ENCODE peak calls at places on chromosome 7, in nine cellular contexts. J, B, L, X, P, S, V, Q and Y are unnamed samples.

GRCh38 chr7:25619963-25620799 is 391.9 kb upstream of the NPVF start:
- DNase-seq in V (no peak), Q (no peak), P (no peak), S (peak; percentile 56), L (no peak), J (no peak), B (no peak), X (no peak), Y (no peak)

GRCh38 chr7:155190608-155191536 is 106.8 kb upstream of the INSIG1 start:
- DNase-seq in J (no peak), L (peak; percentile 36), X (peak; percentile 74), B (no peak), V (peak; percentile 28), P (peak; percentile 73), Q (no peak), S (peak; percentile 59), Y (peak; percentile 76)

GRCh38 chr7:112572669-112573301 is 92.0 kb downstream of the LSMEM1 start:
- DNase-seq in L (no peak), Q (no peak), B (no peak), S (no peak), X (no peak), V (no peak), P (no peak), J (no peak), Y (no peak)

GRCh38 chr7:91657386-91658120 is 222.9 kb downstream of the MTERF1 start:
- DNase-seq in P (no peak), B (no peak), L (peak; percentile 72), X (no peak), Q (peak; percentile 59), V (peak; percentile 3), S (no peak), J (peak; percentile 99), Y (no peak)

GRCh38 chr7:35849158-35849831 is 48.4 kb downstream of the SEPTIN7 start:
- DNase-seq in B (peak; percentile 20), X (no peak), Q (peak; percentile 21), V (no peak), J (peak; percentile 58), P (no peak), S (no peak), L (peak; percentile 66), Y (peak; percentile 26)

GRCh38 chr7:50837965-50838364 is 55.3 kb upstream of the GRB10 start:
- DNase-seq in J (peak; percentile 91), V (peak; percentile 83), S (no peak), B (peak; percentile 89), Q (peak; percentile 92), L (peak; percentile 96), X (no peak), P (no peak), Y (no peak)

GRCh38 chr7:149281508-149282330 is 19.7 kb downstream of the ZNF783 start:
- DNase-seq in B (no peak), J (no peak), X (no peak), P (no peak), S (no peak), V (no peak), Q (no peak), L (no peak), Y (no peak)

GRCh38 chr7:44195901-44196300 is 4.9 kb upstream of the YKT6 start:
- DNase-seq in P (no peak), B (peak; percentile 14), Q (no peak), V (no peak), J (no peak), X (no peak), S (no peak), L (no peak), Y (no peak)

GRCh38 chr7:88927-89921 is 103.1 kb upstream of the FAM20C start:
- DNase-seq in J (peak; percentile 98), V (no peak), X (no peak), L (peak; percentile 86), Q (peak; percentile 96), B (peak; percentile 96), P (no peak), S (peak; percentile 63), Y (no peak)

GRCh38 chr7:128103498-128104108 is 72.4 kb upstream of the LRRC4 start:
- DNase-seq in V (no peak), Q (peak; percentile 16), S (peak; percentile 87), L (no peak), P (no peak), J (no peak), B (no peak), X (no peak), Y (no peak)

GRCh38 chr7:136030867-136031318 is 53.7 kb upstream of the MTPN start:
- DNase-seq in P (no peak), L (no peak), X (no peak), Q (no peak), V (no peak), B (no peak), S (no peak), J (no peak), Y (no peak)

GRCh38 chr7:32515890-32516550 is 20.7 kb downstream of the AVL9 start:
- DNase-seq in V (no peak), J (peak; percentile 64), L (peak; percentile 45), X (no peak), Q (peak; percentile 58), B (peak; percentile 27), S (no peak), P (no peak), Y (no peak)

GRCh38 chr7:74219416-74219815 is 9.6 kb downstream of the LAT2 start:
- DNase-seq in J (no peak), S (no peak), V (no peak), P (no peak), B (no peak), L (no peak), Q (no peak), X (no peak), Y (no peak)

GRCh38 chr7:157468221-157469111 is 131.7 kb downstream of the DNAJB6 start:
- DNase-seq in V (no peak), Q (no peak), X (no peak), L (no peak), B (no peak), J (no peak), S (no peak), P (no peak), Y (no peak)

GRCh38 chr7:157465597-157466348 is 129.0 kb downstream of the DNAJB6 start:
- DNase-seq in X (no peak), Q (no peak), B (no peak), L (no peak), S (no peak), V (no peak), J (no peak), P (no peak), Y (no peak)

GRCh38 chr7:157469181-157470016 is 132.6 kb downstream of the DNAJB6 start:
- DNase-seq in V (no peak), J (no peak), L (no peak), P (no peak), Q (no peak), B (no peak), X (no peak), S (no peak), Y (no peak)

GRCh38 chr7:157466473-157467261 is 129.9 kb downstream of the DNAJB6 start:
- DNase-seq in L (no peak), V (no peak), Q (no peak), S (peak; percentile 21), X (peak; percentile 32), J (no peak), B (no peak), P (no peak), Y (no peak)

GRCh38 chr7:157467496-157468212 is 130.8 kb downstream of the DNAJB6 start:
- DNase-seq in J (no peak), L (no peak), Q (no peak), S (no peak), B (no peak), X (no peak), V (no peak), P (no peak), Y (no peak)
- TF ChIP-seq CTCF in J (no peak), L (peak; percentile 3), Q (no peak), S (no peak), B (no peak), X (no peak), V (no peak), P (no peak), Y (no peak)

DNA sequence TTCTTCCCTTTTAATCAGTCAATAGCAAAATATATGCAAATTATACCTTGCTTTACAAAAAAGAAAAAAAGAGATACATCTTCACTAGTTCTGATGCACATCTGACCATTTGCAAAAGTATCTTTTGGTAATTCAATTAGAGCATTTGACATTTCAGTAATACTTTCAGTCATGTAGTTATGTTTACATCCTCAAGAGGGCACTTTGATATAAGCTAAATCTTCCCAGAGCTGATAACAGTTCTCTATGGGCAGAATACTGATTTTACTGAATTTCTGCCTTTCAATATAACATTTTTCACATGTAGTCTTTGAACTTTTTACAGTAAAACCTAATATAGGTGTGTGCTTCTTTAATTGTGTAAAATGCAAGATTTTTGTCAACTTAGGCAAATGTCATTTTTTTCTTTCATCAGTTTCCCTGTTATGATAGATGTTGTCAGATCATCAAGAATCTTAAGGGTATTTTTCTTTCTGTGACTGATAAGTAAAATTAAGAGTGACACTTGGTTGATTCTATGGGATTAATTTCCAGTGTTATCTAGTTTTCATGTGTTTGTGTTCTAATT is 703.5 kb upstream of the SEMA3D start:
- DNase-seq in L (no peak), V (peak; percentile 34), S (no peak), Q (peak; percentile 31), X (no peak), B (peak; percentile 21), P (no peak), J (peak; percentile 9), Y (no peak)
- TF ChIP-seq CTCF in L (peak; percentile 17), V (peak; percentile 69), S (no peak), Q (peak; percentile 46), X (peak; percentile 85), B (peak; percentile 55), P (peak; percentile 79), J (peak; percentile 59), Y (peak; percentile 83)

GRCh38 chr7:29156798-29157461 is 10.6 kb upstream of the CPVL start:
- DNase-seq in S (no peak), B (no peak), L (no peak), Q (no peak), X (no peak), V (no peak), P (no peak), J (no peak), Y (no peak)
- TF ChIP-seq CTCF in S (no peak), B (no peak), L (no peak), Q (no peak), X (peak; percentile 48), V (no peak), P (no peak), J (no peak), Y (peak; percentile 50)

DNA sequence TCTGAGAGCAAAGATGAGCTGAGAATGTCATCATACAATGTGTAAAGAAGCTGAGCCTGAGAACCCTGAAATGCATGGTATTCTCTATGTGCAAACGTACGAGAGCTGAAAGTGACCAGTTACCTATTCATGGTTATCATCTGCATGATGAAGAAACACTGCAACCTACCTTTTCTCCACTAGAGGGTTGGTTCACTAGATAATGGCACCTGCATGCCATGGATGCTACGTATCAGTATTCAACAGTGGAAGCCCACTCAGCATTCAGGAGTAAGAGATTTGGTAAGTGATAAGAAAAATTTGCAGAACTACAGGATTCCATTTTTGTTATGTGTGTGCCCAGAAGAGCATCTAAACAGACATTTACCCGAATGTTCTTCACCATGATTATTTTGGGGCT is 145.4 kb downstream of the PTPRN2 start:
- DNase-seq in X (no peak), V (peak; percentile 43), P (no peak), B (no peak), Q (no peak), J (no peak), S (no peak), L (no peak), Y (no peak)
- TF ChIP-seq CTCF in X (peak; percentile 57), V (no peak), P (peak; percentile 54), B (no peak), Q (no peak), J (no peak), S (no peak), L (peak; percentile 25), Y (peak; percentile 63)

GRCh38 chr7:48594349-48594748 is 330.0 kb upstream of the CDC14C start:
- DNase-seq in S (no peak), P (no peak), J (no peak), B (no peak), X (no peak), Q (no peak), L (no peak), V (no peak), Y (no peak)
- TF ChIP-seq CTCF in S (no peak), P (no peak), J (no peak), B (no peak), X (no peak), Q (no peak), L (no peak), V (no peak), Y (no peak)